ENCODE peak calls at places on chromosomes 4 and X, in five cellular contexts. X is right atrium auricular region; G is CD8-positive, alpha-beta memory T cell; J is testis; T is aorta. U is an unnamed sample. For H3K36me3, the result is how much of the 10 kb centered on the place peaks cover.

GRCh38 chrX:78316310-78316709 is 11.1 kb downstream of the CYSLTR1 start:
- DNase-seq in G (no peak), J (no peak), X (no peak), T (no peak), U (no peak)

GRCh38 chr4:169120624-169121023 is 110.6 kb upstream of the CBR4 start:
- DNase-seq in G (no peak), J (no peak), X (no peak), T (no peak), U (no peak)

GRCh38 chrX:143571521-143571920 is 54.2 kb upstream of the SPANXN3 start:
- DNase-seq in G (no peak), J (no peak), X (no peak), T (no peak), U (no peak)

GRCh38 chrX:46551494-46552128 is 6.4 kb upstream of the ZNF674 start:
- DNase-seq in X (no peak), T (no peak), J (no peak), G (no peak), U (no peak)

GRCh38 chr4:6199344-6199921 is 916 bp downstream of the JAKMIP1 start:
- DNase-seq in G (peak), T (no peak), J (no peak), X (no peak), U (no peak)

GRCh38 chrX:145673851-145674250 is 143.8 kb upstream of the SLITRK2 start:
- DNase-seq in J (no peak), T (no peak), X (no peak), G (no peak), U (no peak)

GRCh38 chrX:37454537-37455285 is 105.5 kb downstream of the PRRG1 start:
- DNase-seq in G (no peak), T (no peak), J (no peak), X (no peak), U (no peak)

GRCh38 chr4:105126311-105127153 is 20.1 kb upstream of the TET2 start:
- DNase-seq in X (no peak), T (no peak), G (no peak), J (no peak), U (no peak)

GRCh38 chrX:153641575-153642312 is 5.3 kb upstream of the DUSP9 start:
- DNase-seq in T (no peak), J (no peak), X (no peak), G (no peak), U (no peak)

GRCh38 chr4:2350982-2351381 is 67.5 kb downstream of the ZFYVE28 start:
- DNase-seq in T (peak), X (no peak), J (peak), G (no peak), U (no peak)

GRCh38 chrX:84362184-84362838 is 139.9 kb downstream of the HDX start:
- DNase-seq in G (no peak), J (peak), T (no peak), X (no peak), U (no peak)

GRCh38 chrX:130172127-130172834 is 519 bp downstream of the RAB33A start:
- DNase-seq in T (no peak), G (no peak), J (no peak), X (no peak), U (no peak)

GRCh38 chrX:150763810-150764209 is 70.6 kb downstream of the MTMR1 start:
- DNase-seq in J (no peak), X (peak), T (no peak), G (no peak), U (no peak)

GRCh38 chr4:181143241-181143854 is 1099.9 kb upstream of the TENM3 start:
- DNase-seq in J (peak), X (peak), G (peak), T (peak), U (peak)

GRCh38 chr4:75939890-75940691 is 722 bp downstream of the NAAA start:
- DNase-seq in J (peak), G (peak), T (peak), X (peak), U (peak)

GRCh38 chr4:108425988-108426387 is 194.4 kb upstream of the RPL34 start:
- DNase-seq in J (no peak), X (no peak), G (no peak), T (no peak), U (no peak)

GRCh38 chrX:1355131-1355799 is 18.7 kb downstream of the IL3RA start:
- DNase-seq in X (no peak), T (peak), G (no peak), J (no peak), U (no peak)

GRCh38 chrX:129686422-129686948 is 31.7 kb upstream of the APLN start:
- DNase-seq in X (peak), T (no peak), J (peak), G (no peak), U (no peak)

DNA sequence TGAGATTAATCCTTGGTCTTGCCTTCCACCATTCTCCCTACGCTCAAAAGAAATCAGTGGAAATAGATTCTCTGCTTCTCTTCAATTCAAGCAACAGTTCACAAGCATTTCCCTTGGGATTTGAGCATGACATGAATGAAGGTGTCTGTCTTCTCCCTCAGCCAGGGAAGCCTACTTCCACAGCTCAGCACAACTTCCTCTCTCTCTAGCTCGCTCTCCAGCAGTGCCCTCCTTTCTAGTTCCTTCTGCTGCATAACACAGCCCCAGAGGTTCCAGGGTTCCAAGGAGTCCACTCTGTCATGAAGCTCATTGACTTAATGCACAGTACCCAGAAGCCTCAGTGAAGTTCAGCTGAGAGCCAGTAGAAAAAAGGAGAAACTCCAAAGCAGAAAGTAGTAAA is 81.3 kb downstream of the PLS3 start:
- DNase-seq in X (no peak), T (no peak), J (no peak), G (no peak), U (no peak)
- H3K36me3 ChIP-seq in X (under half), T (under half), J (under half), G (under half), U (under half)

GRCh38 chr4:145148980-145149379 is 31.4 kb downstream of the OTUD4 start:
- DNase-seq in T (no peak), J (no peak), G (no peak), X (no peak), U (no peak)
- H3K36me3 ChIP-seq in T (under half), J (under half), G (under half), X (half or more), U (half or more)

DNA sequence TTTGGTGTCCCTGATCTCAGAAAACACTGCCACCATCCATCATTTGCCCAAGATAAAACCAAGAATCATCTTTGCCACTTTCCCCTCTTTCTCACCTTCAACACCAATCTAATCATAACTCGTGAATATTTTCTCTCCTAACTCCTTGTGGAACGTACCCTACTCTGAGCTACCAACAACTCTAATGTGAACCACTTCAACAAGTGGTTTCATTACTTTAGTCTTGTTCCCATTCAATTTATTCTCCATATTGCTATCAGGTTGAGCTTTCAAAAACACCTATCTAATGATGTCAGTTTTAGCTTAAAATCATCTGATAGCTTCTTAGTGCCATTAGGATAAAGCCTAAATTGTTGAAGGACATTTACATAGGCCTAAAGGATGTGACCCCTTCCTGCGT is 39.8 kb upstream of the CXorf38 start:
- DNase-seq in X (no peak), J (no peak), G (no peak), T (no peak), U (no peak)
- H3K36me3 ChIP-seq in X (under half), J (under half), G (under half), T (under half), U (under half)

DNA sequence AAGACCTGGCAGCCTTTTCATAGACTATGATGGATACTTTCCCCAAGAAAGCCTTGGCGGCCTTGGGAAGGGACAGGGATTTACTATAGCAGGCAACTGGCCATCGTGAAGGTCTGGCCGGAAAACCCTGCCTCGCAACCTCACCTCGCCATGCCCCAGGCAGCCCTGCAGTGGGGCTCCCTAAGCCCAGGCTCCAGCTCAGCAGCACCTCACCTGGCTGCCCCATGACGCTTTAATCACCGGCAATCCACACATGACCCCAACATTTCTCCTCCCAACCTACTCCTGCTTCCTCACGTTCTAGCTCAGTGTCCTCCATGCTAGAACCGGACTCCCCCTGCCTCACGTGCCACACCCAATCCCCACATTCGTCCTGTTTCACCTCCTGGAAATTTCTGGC is 82.4 kb downstream of the NSUN7 start:
- DNase-seq in X (no peak), G (no peak), T (no peak), J (peak), U (no peak)
- H3K36me3 ChIP-seq in X (under half), G (under half), T (under half), J (under half), U (half or more)

U was measured in esophagus muscularis mucosa.